ENCODE peak calls at places on chromosomes 12 and 14, in five cellular contexts. One of them, this sample, is unnamed.

GRCh38 chr14:55780156-55780946 is 200.3 kb downstream of the KTN1 start:
- DNase-seq in left ventricle myocardium inferior: peak
- DNase-seq in ACHN: peak
- DNase-seq in ovary: no peak
- DNase-seq in kidney tubule cell: peak
- DNase-seq in this sample: no peak

GRCh38 chr14:64190974-64191502 is 103.1 kb downstream of the ESR2 start:
- DNase-seq in left ventricle myocardium inferior: no peak
- DNase-seq in ACHN: no peak
- DNase-seq in ovary: no peak
- DNase-seq in kidney tubule cell: no peak
- DNase-seq in this sample: no peak

GRCh38 chr14:103273145-103273846 is 60.7 kb upstream of the EIF5 start:
- DNase-seq in left ventricle myocardium inferior: no peak
- DNase-seq in ACHN: no peak
- DNase-seq in ovary: no peak
- DNase-seq in kidney tubule cell: no peak
- DNase-seq in this sample: no peak

GRCh38 chr14:96095058-96095457 is 55.9 kb downstream of the C14orf132 start:
- DNase-seq in left ventricle myocardium inferior: no peak
- DNase-seq in ACHN: no peak
- DNase-seq in ovary: no peak
- DNase-seq in kidney tubule cell: no peak
- DNase-seq in this sample: no peak

GRCh38 chr12:109827566-109828550 is 5.3 kb downstream of the TRPV4 start:
- DNase-seq in left ventricle myocardium inferior: peak
- DNase-seq in ACHN: no peak
- DNase-seq in ovary: no peak
- DNase-seq in kidney tubule cell: peak
- DNase-seq in this sample: no peak

GRCh38 chr12:48197549-48197966 is 5.5 kb downstream of the OR10AD1 start:
- DNase-seq in left ventricle myocardium inferior: no peak
- DNase-seq in ACHN: peak
- DNase-seq in ovary: no peak
- DNase-seq in kidney tubule cell: peak
- DNase-seq in this sample: no peak

GRCh38 chr12:31279525-31279924 is 46.4 kb downstream of the SINHCAF start:
- DNase-seq in left ventricle myocardium inferior: no peak
- DNase-seq in ACHN: no peak
- DNase-seq in ovary: no peak
- DNase-seq in kidney tubule cell: no peak
- DNase-seq in this sample: no peak

GRCh38 chr14:38578278-38578681 is 322.4 kb upstream of the CLEC14A start:
- DNase-seq in left ventricle myocardium inferior: no peak
- DNase-seq in ACHN: no peak
- DNase-seq in ovary: no peak
- DNase-seq in kidney tubule cell: no peak
- DNase-seq in this sample: no peak

GRCh38 chr14:50875359-50876090 is 3.7 kb downstream of the ABHD12B start:
- DNase-seq in left ventricle myocardium inferior: no peak
- DNase-seq in ACHN: no peak
- DNase-seq in ovary: no peak
- DNase-seq in kidney tubule cell: no peak
- DNase-seq in this sample: no peak

GRCh38 chr12:128690641-128691040 is 133.1 kb downstream of the SLC15A4 start:
- DNase-seq in left ventricle myocardium inferior: no peak
- DNase-seq in ACHN: no peak
- DNase-seq in ovary: no peak
- DNase-seq in kidney tubule cell: no peak
- DNase-seq in this sample: no peak

GRCh38 chr12:79344855-79345840 is 345.6 kb downstream of the PAWR start:
- DNase-seq in left ventricle myocardium inferior: no peak
- DNase-seq in ACHN: peak
- DNase-seq in ovary: no peak
- DNase-seq in kidney tubule cell: peak
- DNase-seq in this sample: no peak

GRCh38 chr14:95039993-95040348 is 117.4 kb downstream of the DICER1 start:
- DNase-seq in left ventricle myocardium inferior: no peak
- DNase-seq in ACHN: no peak
- DNase-seq in ovary: no peak
- DNase-seq in kidney tubule cell: no peak
- DNase-seq in this sample: no peak

GRCh38 chr14:48943913-48944312 is 642.3 kb downstream of the RPS29 start:
- DNase-seq in left ventricle myocardium inferior: no peak
- DNase-seq in ACHN: no peak
- DNase-seq in ovary: no peak
- DNase-seq in kidney tubule cell: no peak
- DNase-seq in this sample: no peak

GRCh38 chr12:19970116-19970515 is 398.2 kb upstream of the PDE3A start:
- DNase-seq in left ventricle myocardium inferior: no peak
- DNase-seq in ACHN: no peak
- DNase-seq in ovary: no peak
- DNase-seq in kidney tubule cell: no peak
- DNase-seq in this sample: no peak

GRCh38 chr12:92466391-92467305 is 236.1 kb upstream of the PLEKHG7 start:
- DNase-seq in left ventricle myocardium inferior: no peak
- DNase-seq in ACHN: no peak
- DNase-seq in ovary: no peak
- DNase-seq in kidney tubule cell: no peak
- DNase-seq in this sample: no peak

GRCh38 chr12:94997061-94997460 is 6.4 kb downstream of the NDUFA12 start:
- DNase-seq in left ventricle myocardium inferior: no peak
- DNase-seq in ACHN: no peak
- DNase-seq in ovary: no peak
- DNase-seq in kidney tubule cell: no peak
- DNase-seq in this sample: no peak

GRCh38 chr14:43003845-43004244 is 1397.2 kb downstream of the LRFN5 start:
- DNase-seq in left ventricle myocardium inferior: no peak
- DNase-seq in ACHN: no peak
- DNase-seq in ovary: no peak
- DNase-seq in kidney tubule cell: no peak
- DNase-seq in this sample: no peak

GRCh38 chr12:1380171-1380974 is 214.0 kb downstream of the FBXL14 start:
- DNase-seq in left ventricle myocardium inferior: no peak
- DNase-seq in ACHN: no peak
- DNase-seq in ovary: no peak
- DNase-seq in kidney tubule cell: no peak
- DNase-seq in this sample: no peak

GRCh38 chr12:111766608-111767361 is at the start of gene ALDH2:
- DNase-seq in left ventricle myocardium inferior: peak
- DNase-seq in ACHN: peak
- DNase-seq in ovary: peak
- DNase-seq in kidney tubule cell: peak
- DNase-seq in this sample: no peak

GRCh38 chr12:12817611-12818010 is 4.5 kb downstream of the DDX47 start:
- DNase-seq in left ventricle myocardium inferior: no peak
- DNase-seq in ACHN: no peak
- DNase-seq in ovary: no peak
- DNase-seq in kidney tubule cell: no peak
- DNase-seq in this sample: no peak

GRCh38 chr12:5568325-5568981 is 136.5 kb downstream of the NTF3 start:
- DNase-seq in left ventricle myocardium inferior: no peak
- DNase-seq in ACHN: no peak
- DNase-seq in ovary: no peak
- DNase-seq in kidney tubule cell: peak
- DNase-seq in this sample: no peak

GRCh38 chr12:91885851-91886250 is 259.8 kb downstream of the BTG1 start:
- DNase-seq in left ventricle myocardium inferior: no peak
- DNase-seq in ACHN: no peak
- DNase-seq in ovary: no peak
- DNase-seq in kidney tubule cell: no peak
- DNase-seq in this sample: no peak

GRCh38 chr12:14959126-14959440 is 2.3 kb downstream of the ARHGDIB start:
- DNase-seq in left ventricle myocardium inferior: no peak
- DNase-seq in ACHN: no peak
- DNase-seq in ovary: no peak
- DNase-seq in kidney tubule cell: no peak
- DNase-seq in this sample: no peak

GRCh38 chr12:107528731-107529365 is 156.8 kb upstream of the PWP1 start:
- DNase-seq in left ventricle myocardium inferior: no peak
- DNase-seq in ACHN: no peak
- DNase-seq in ovary: no peak
- DNase-seq in kidney tubule cell: no peak
- DNase-seq in this sample: no peak

GRCh38 chr12:55446334-55446733 is 2.5 kb downstream of the OR6C2 start:
- DNase-seq in left ventricle myocardium inferior: no peak
- DNase-seq in ACHN: no peak
- DNase-seq in ovary: no peak
- DNase-seq in kidney tubule cell: no peak
- DNase-seq in this sample: no peak

GRCh38 chr12:57190037-57190436 is 26.6 kb upstream of the NXPH4 start:
- DNase-seq in left ventricle myocardium inferior: no peak
- DNase-seq in ACHN: no peak
- DNase-seq in ovary: no peak
- DNase-seq in kidney tubule cell: no peak
- DNase-seq in this sample: no peak

GRCh38 chr14:43872222-43872621 is 634.9 kb downstream of the FSCB start:
- DNase-seq in left ventricle myocardium inferior: no peak
- DNase-seq in ACHN: no peak
- DNase-seq in ovary: no peak
- DNase-seq in kidney tubule cell: no peak
- DNase-seq in this sample: no peak